ENCODE peak calls at places on chromosomes 16 and 17, in four cellular contexts. One of them, this sample, is unnamed.

GRCh38 chr16:67562526-67562917 is at the start of gene CTCF:
- DNase-seq in uterus: peak
- DNase-seq in pancreas: peak
- DNase-seq in prostate gland: peak
- DNase-seq in this sample: peak

GRCh38 chr17:47810200-47810821 is 11.3 kb downstream of the OSBPL7 start:
- DNase-seq in prostate gland: no peak
- DNase-seq in uterus: no peak
- DNase-seq in pancreas: peak
- DNase-seq in this sample: peak

GRCh38 chr16:80462902-80463301 is 77.9 kb upstream of the DYNLRB2 start:
- DNase-seq in pancreas: no peak
- DNase-seq in prostate gland: no peak
- DNase-seq in uterus: no peak
- DNase-seq in this sample: no peak

GRCh38 chr16:6019490-6019991 is 921.9 kb upstream of the EEF2KMT start:
- DNase-seq in prostate gland: no peak
- DNase-seq in uterus: no peak
- DNase-seq in pancreas: no peak
- DNase-seq in this sample: no peak

GRCh38 chr17:15341385-15341849 is at the start of gene TEKT3:
- DNase-seq in uterus: peak
- DNase-seq in pancreas: peak
- DNase-seq in prostate gland: peak
- DNase-seq in this sample: peak

GRCh38 chr17:44074231-44074910 is 3.8 kb downstream of the G6PC3 start:
- DNase-seq in pancreas: no peak
- DNase-seq in prostate gland: no peak
- DNase-seq in uterus: no peak
- DNase-seq in this sample: no peak

GRCh38 chr16:28096974-28097373 is 33.5 kb upstream of the GSG1L start:
- DNase-seq in pancreas: peak
- DNase-seq in prostate gland: no peak
- DNase-seq in uterus: no peak
- DNase-seq in this sample: no peak

GRCh38 chr17:7307686-7308624 is 527 bp downstream of the EIF5A start:
- DNase-seq in uterus: peak
- DNase-seq in prostate gland: no peak
- DNase-seq in pancreas: peak
- DNase-seq in this sample: peak

GRCh38 chr17:66970797-66971196 is 6.3 kb downstream of the CACNG4 start:
- DNase-seq in pancreas: no peak
- DNase-seq in uterus: no peak
- DNase-seq in prostate gland: no peak
- DNase-seq in this sample: no peak

GRCh38 chr17:29620271-29620670 is 2.4 kb downstream of the CORO6 start:
- DNase-seq in prostate gland: no peak
- DNase-seq in pancreas: no peak
- DNase-seq in uterus: no peak
- DNase-seq in this sample: no peak

GRCh38 chr17:67503184-67503583 is 126.1 kb downstream of the PITPNC1 start:
- DNase-seq in uterus: no peak
- DNase-seq in pancreas: no peak
- DNase-seq in prostate gland: no peak
- DNase-seq in this sample: peak

GRCh38 chr17:152860-153420 is 15.6 kb downstream of the SCGB1C2 start:
- DNase-seq in prostate gland: no peak
- DNase-seq in uterus: no peak
- DNase-seq in pancreas: peak
- DNase-seq in this sample: no peak

GRCh38 chr16:576823-577201 is 7.0 kb downstream of the PIGQ start:
- DNase-seq in uterus: no peak
- DNase-seq in pancreas: no peak
- DNase-seq in prostate gland: no peak
- DNase-seq in this sample: no peak

GRCh38 chr16:84137287-84137686 is 7.7 kb downstream of the HSDL1 start:
- DNase-seq in uterus: no peak
- DNase-seq in pancreas: no peak
- DNase-seq in prostate gland: no peak
- DNase-seq in this sample: no peak

GRCh38 chr16:73047536-73048291 is at the start of gene ZFHX3:
- DNase-seq in pancreas: peak
- DNase-seq in uterus: peak
- DNase-seq in prostate gland: peak
- DNase-seq in this sample: peak

GRCh38 chr16:89984215-89984614 is 35.0 kb downstream of the DBNDD1 start:
- DNase-seq in pancreas: no peak
- DNase-seq in prostate gland: no peak
- DNase-seq in uterus: no peak
- DNase-seq in this sample: no peak

GRCh38 chr16:31404353-31405064 is 11.4 kb downstream of the ITGAD start:
- DNase-seq in prostate gland: no peak
- DNase-seq in uterus: no peak
- DNase-seq in pancreas: no peak
- DNase-seq in this sample: no peak

GRCh38 chr17:17567631-17568030 is 23.9 kb downstream of the PEMT start:
- DNase-seq in pancreas: no peak
- DNase-seq in prostate gland: peak
- DNase-seq in uterus: no peak
- DNase-seq in this sample: no peak

GRCh38 chr17:76461765-76462555 is 5.4 kb upstream of the AANAT start:
- DNase-seq in pancreas: no peak
- DNase-seq in uterus: no peak
- DNase-seq in prostate gland: no peak
- DNase-seq in this sample: no peak

GRCh38 chr17:32551186-32551955 is 64.6 kb downstream of the CDK5R1 start:
- DNase-seq in pancreas: no peak
- DNase-seq in prostate gland: no peak
- DNase-seq in uterus: no peak
- DNase-seq in this sample: peak

GRCh38 chr17:53313746-53314145 is 509.0 kb upstream of the KIF2B start:
- DNase-seq in pancreas: no peak
- DNase-seq in prostate gland: no peak
- DNase-seq in uterus: no peak
- DNase-seq in this sample: no peak

GRCh38 chr17:72498671-72499210 is 377.9 kb downstream of the SOX9 start:
- DNase-seq in prostate gland: no peak
- DNase-seq in pancreas: no peak
- DNase-seq in uterus: no peak
- DNase-seq in this sample: no peak

GRCh38 chr16:72094266-72094610 is 591 bp downstream of the DHX38 start:
- DNase-seq in prostate gland: no peak
- DNase-seq in uterus: no peak
- DNase-seq in pancreas: no peak
- DNase-seq in this sample: peak

GRCh38 chr17:75909812-75910274 is 5.2 kb upstream of the MRPL38 start:
- DNase-seq in pancreas: no peak
- DNase-seq in uterus: peak
- DNase-seq in prostate gland: peak
- DNase-seq in this sample: no peak

GRCh38 chr16:80105160-80105559 is 435.6 kb upstream of the DYNLRB2 start:
- DNase-seq in uterus: no peak
- DNase-seq in pancreas: no peak
- DNase-seq in prostate gland: peak
- DNase-seq in this sample: no peak

GRCh38 chr16:24834459-24835335 is 11.1 kb upstream of the SLC5A11 start:
- DNase-seq in prostate gland: peak
- DNase-seq in uterus: no peak
- DNase-seq in pancreas: no peak
- DNase-seq in this sample: peak

GRCh38 chr17:32265192-32265895 is at the start of gene RHBDL3:
- DNase-seq in prostate gland: no peak
- DNase-seq in pancreas: peak
- DNase-seq in uterus: peak
- DNase-seq in this sample: no peak

GRCh38 chr17:68033636-68034451 is 1.7 kb upstream of the KPNA2 start:
- DNase-seq in pancreas: no peak
- DNase-seq in uterus: no peak
- DNase-seq in prostate gland: no peak
- DNase-seq in this sample: no peak

GRCh38 chr17:32298298-32298697 is 32.7 kb downstream of the RHBDL3 start:
- DNase-seq in pancreas: no peak
- DNase-seq in uterus: no peak
- DNase-seq in prostate gland: no peak
- DNase-seq in this sample: no peak

GRCh38 chr17:8887834-8888703 is 20.6 kb upstream of the PIK3R6 start:
- DNase-seq in prostate gland: no peak
- DNase-seq in pancreas: no peak
- DNase-seq in uterus: no peak
- DNase-seq in this sample: no peak

GRCh38 chr17:10729334-10730193 is at the start of gene TMEM220:
- DNase-seq in uterus: peak
- DNase-seq in prostate gland: peak
- DNase-seq in pancreas: peak
- DNase-seq in this sample: peak

GRCh38 chr17:48639982-48640857 is 14.1 kb upstream of the HOXB9 start:
- DNase-seq in prostate gland: no peak
- DNase-seq in pancreas: no peak
- DNase-seq in uterus: no peak
- DNase-seq in this sample: no peak

DNA sequence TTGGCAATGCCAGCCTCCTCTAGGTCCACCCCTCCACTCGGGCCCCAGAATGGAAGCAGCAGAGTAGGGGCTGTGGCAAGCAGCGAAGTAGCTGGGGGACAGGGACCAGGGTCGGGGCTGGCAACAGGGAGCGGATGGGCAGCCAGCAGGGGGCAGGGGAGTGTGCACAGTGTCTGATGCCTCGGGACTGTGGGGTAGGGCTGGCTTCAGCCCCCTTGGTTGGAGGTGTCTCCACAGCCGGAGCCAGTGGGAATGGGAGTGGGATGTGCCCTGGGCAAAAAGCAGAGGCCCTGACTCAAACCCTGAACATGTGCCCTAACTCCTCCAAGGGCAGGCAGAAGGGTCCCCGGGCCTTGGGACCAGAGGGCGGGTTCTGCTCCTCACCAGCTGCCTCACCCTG is 18.5 kb upstream of the ARHGAP27 start:
- DNase-seq in uterus: no peak
- DNase-seq in prostate gland: no peak
- DNase-seq in pancreas: no peak
- DNase-seq in this sample: no peak
- TF ChIP-seq CTCF in uterus: no peak
- TF ChIP-seq CTCF in prostate gland: no peak
- TF ChIP-seq CTCF in pancreas: no peak
- TF ChIP-seq CTCF in this sample: no peak

DNA sequence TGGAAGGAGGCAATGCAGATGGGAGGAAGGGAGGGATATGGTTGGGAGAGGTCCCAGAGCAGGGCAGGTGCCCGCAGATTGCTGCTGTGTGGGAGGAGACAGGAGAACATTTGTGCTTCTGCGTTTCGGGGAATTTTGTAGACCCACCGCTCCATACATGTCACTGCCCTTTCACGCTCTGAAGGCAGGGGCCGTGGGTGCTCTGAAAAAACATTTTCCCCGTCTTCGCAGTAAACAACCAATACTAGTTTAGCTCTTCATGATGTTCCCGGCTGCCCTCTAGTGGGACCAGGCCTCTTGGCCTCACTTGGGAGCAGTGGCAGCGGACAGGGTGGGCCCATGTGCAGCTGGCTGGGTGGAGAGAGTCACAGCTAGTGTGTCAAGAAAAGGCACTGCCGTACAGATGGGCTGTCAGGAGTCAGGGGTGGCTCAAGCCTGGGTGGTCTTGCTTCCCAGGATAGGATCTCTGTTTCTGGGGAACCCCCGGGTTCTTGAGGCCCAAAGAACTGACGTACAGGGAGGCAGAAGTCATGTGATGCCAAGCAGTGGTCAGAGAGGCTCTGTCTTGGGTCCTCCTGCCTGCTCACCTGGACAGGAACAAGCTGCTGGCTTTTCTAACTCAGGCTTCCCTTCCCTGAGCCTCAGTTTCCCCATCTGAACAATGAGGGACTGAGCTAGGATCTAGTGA is 46.5 kb upstream of the CPNE2 start:
- DNase-seq in pancreas: peak
- DNase-seq in uterus: peak
- DNase-seq in prostate gland: peak
- DNase-seq in this sample: peak
- TF ChIP-seq CTCF in pancreas: peak
- TF ChIP-seq CTCF in uterus: peak
- TF ChIP-seq CTCF in prostate gland: peak
- TF ChIP-seq CTCF in this sample: no peak

DNA sequence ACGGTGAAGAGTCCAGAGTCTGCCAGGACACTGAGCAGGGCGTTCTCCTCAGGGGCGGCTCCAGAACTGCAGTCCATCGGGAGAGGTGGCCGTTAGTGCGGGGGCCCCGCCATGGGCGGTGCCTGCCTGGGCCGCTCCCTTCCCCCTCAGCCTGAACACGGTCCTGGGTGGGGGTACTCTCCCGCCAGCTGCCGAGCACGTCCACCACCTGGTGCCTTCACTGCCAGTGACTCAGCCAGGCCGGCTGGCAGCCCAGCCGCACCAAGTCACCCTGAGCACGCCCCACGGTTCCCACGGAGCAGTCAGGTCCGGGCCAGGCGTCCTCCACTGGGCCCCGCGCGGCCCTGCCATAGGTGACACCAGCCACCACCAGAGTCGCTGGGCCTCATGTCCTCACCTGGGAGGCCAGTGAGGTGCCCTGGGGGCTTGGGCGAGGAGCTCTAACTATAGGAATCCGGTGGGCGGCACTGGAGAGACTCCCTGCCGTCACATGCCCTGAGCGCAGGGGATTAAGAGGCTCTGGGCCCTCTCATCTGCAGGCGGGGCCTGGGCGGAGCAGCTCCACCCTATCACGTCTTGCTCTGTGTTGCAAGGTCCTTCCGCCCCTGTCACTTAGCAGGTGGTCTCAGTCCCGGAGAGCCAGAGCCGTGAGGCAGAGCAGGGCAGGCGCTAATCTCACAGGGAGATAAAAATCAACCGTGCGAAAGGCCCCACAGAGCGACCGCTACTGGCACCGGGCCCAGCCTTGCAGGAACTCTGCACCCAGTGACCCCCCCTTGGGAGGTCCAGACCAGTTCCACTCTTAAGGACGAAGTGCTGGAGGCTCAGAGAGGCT is 14.3 kb downstream of the PIEZO1 start:
- DNase-seq in uterus: peak
- DNase-seq in pancreas: no peak
- DNase-seq in prostate gland: peak
- DNase-seq in this sample: peak
- TF ChIP-seq CTCF in uterus: peak
- TF ChIP-seq CTCF in pancreas: no peak
- TF ChIP-seq CTCF in prostate gland: no peak
- TF ChIP-seq CTCF in this sample: no peak

DNA sequence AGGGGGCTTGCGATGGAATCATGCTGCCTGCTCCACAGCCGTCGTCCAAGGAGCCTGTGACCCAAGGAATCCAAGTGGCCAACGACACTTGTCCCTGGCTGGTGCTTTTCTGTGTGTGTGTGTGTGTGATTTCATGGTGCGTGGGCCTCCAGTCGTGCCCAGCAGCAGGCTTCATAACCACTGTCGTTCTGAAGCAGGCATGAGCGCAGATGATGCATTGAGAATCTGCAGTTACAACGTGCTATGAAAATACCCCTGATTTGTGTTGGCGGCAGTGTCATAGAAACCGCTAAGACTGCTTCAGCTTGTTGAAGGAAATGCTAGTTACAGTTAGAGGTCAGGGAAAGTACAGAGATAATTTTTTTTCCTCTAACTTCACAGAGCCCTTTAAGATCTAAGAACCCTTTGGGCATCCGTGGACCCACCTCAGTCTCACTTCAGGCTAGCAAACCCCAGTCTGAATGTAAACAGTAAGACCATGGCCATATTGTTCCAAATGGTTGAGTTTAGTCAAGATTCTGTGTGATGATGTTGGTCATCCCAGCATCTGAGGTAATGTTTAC is 15.6 kb downstream of the C16orf90 start:
- DNase-seq in pancreas: no peak
- DNase-seq in uterus: no peak
- DNase-seq in prostate gland: no peak
- DNase-seq in this sample: peak
- TF ChIP-seq CTCF in pancreas: no peak
- TF ChIP-seq CTCF in uterus: no peak
- TF ChIP-seq CTCF in prostate gland: no peak
- TF ChIP-seq CTCF in this sample: no peak